ENCODE peak calls at places on chromosomes 5 and 9, in six cellular contexts. L, A, H, C, G and K are unnamed samples.
A peak's percentile ranks its signal among the peaks of the same experiment; 100 is the strongest.

GRCh38 chr5:96968074-96968473 is 32.2 kb downstream of the LNPEP start:
- DNase-seq in L (no peak), A (no peak), H (no peak), C (no peak), G (no peak), K (no peak)

GRCh38 chr5:112986224-112986623 is 9.6 kb downstream of the DCP2 start:
- DNase-seq in L (no peak), A (no peak), H (no peak), C (no peak), G (no peak), K (no peak)

GRCh38 chr5:59491944-59492343 is 401.6 kb downstream of the PDE4D start:
- DNase-seq in L (no peak), A (no peak), H (no peak), C (no peak), G (no peak), K (no peak)

GRCh38 chr5:26326153-26326759 is 712.1 kb downstream of the CDH9 start:
- DNase-seq in L (no peak), A (peak; percentile 27), H (no peak), C (no peak), G (no peak), K (no peak)

GRCh38 chr9:70130266-70130665 is 86.6 kb downstream of the MAMDC2 start:
- DNase-seq in L (no peak), A (no peak), H (no peak), C (no peak), G (no peak), K (no peak)

GRCh38 chr5:130805601-130806000 is 359.5 kb downstream of the HINT1 start:
- DNase-seq in L (no peak), A (no peak), H (no peak), C (no peak), G (no peak), K (no peak)

GRCh38 chr5:33816791-33817190 is 75.0 kb downstream of the ADAMTS12 start:
- DNase-seq in L (no peak), A (no peak), H (no peak), C (no peak), G (no peak), K (no peak)

GRCh38 chr5:127619908-127620479 is 28.9 kb upstream of the CTXN3 start:
- DNase-seq in L (no peak), A (no peak), H (no peak), C (no peak), G (no peak), K (no peak)

GRCh38 chr5:181205735-181206401 is 872 bp upstream of the TRIM7 start:
- DNase-seq in L (no peak), A (no peak), H (peak; percentile 32), C (no peak), G (no peak), K (no peak)

GRCh38 chr9:136409557-136410455 is 608 bp downstream of the ENTR1 start:
- DNase-seq in L (no peak), A (peak; percentile 70), H (peak; percentile 31), C (no peak), G (no peak), K (no peak)

GRCh38 chr9:20408513-20408912 is 213.8 kb downstream of the MLLT3 start:
- DNase-seq in L (no peak), A (no peak), H (no peak), C (no peak), G (no peak), K (no peak)

GRCh38 chr5:128036961-128037360 is 46.6 kb upstream of the SLC12A2 start:
- DNase-seq in L (no peak), A (no peak), H (no peak), C (no peak), G (no peak), K (no peak)

GRCh38 chr9:92680166-92681119 is 10.5 kb upstream of the IPPK start:
- DNase-seq in L (no peak), A (no peak), H (no peak), C (no peak), G (no peak), K (no peak)

GRCh38 chr5:65451436-65451835 is 30.3 kb downstream of the ADAMTS6 start:
- DNase-seq in L (peak; percentile 5), A (no peak), H (no peak), C (no peak), G (no peak), K (no peak)

GRCh38 chr5:129973716-129974426 is 69.6 kb downstream of the CHSY3 start:
- DNase-seq in L (no peak), A (no peak), H (no peak), C (no peak), G (no peak), K (no peak)

GRCh38 chr9:22154064-22154463 is 145.0 kb upstream of the CDKN2B start:
- DNase-seq in L (no peak), A (no peak), H (no peak), C (no peak), G (no peak), K (no peak)

GRCh38 chr5:13108281-13108680 is 836.2 kb downstream of the DNAH5 start:
- DNase-seq in L (no peak), A (no peak), H (no peak), C (no peak), G (no peak), K (no peak)

GRCh38 chr5:124949862-124950261 is 203.4 kb upstream of the ZNF608 start:
- DNase-seq in L (no peak), A (no peak), H (no peak), C (no peak), G (no peak), K (peak; percentile 11)

GRCh38 chr9:129900263-129901041 is 65.2 kb downstream of the USP20 start:
- DNase-seq in L (no peak), A (no peak), H (no peak), C (no peak), G (no peak), K (no peak)

GRCh38 chr5:179278119-179278518 is 67.1 kb downstream of the ADAMTS2 start:
- DNase-seq in L (no peak), A (no peak), H (no peak), C (no peak), G (no peak), K (no peak)

GRCh38 chr9:106916491-106917235 is 53.7 kb downstream of the ZNF462 start:
- DNase-seq in L (peak; percentile 53), A (no peak), H (no peak), C (no peak), G (peak; percentile 40), K (no peak)

GRCh38 chr5:14742427-14743010 is 78.0 kb downstream of the OTULIN start:
- DNase-seq in L (no peak), A (no peak), H (no peak), C (no peak), G (no peak), K (no peak)

GRCh38 chr5:74177995-74178394 is 462.5 kb downstream of the ENC1 start:
- DNase-seq in L (no peak), A (no peak), H (no peak), C (no peak), G (no peak), K (no peak)

GRCh38 chr9:1490341-1491115 is 440.4 kb downstream of the DMRT2 start:
- DNase-seq in L (no peak), A (no peak), H (no peak), C (no peak), G (no peak), K (no peak)

GRCh38 chr9:98380065-98380681 is 124.7 kb upstream of the TBC1D2 start:
- DNase-seq in L (no peak), A (no peak), H (no peak), C (peak; percentile 25), G (no peak), K (no peak)

GRCh38 chr9:69718218-69718617 is 41.6 kb downstream of the PTAR1 start:
- DNase-seq in L (no peak), A (no peak), H (no peak), C (no peak), G (no peak), K (no peak)

GRCh38 chr5:154642499-154643245 is 112.5 kb upstream of the LARP1 start:
- DNase-seq in L (no peak), A (no peak), H (no peak), C (no peak), G (no peak), K (no peak)

GRCh38 chr9:111831371-111832108 is 36.8 kb upstream of the SHOC1 start:
- DNase-seq in L (no peak), A (no peak), H (no peak), C (no peak), G (no peak), K (no peak)

GRCh38 chr5:80219381-80219780 is 36.5 kb downstream of the SERINC5 start:
- DNase-seq in L (peak; percentile 14), A (no peak), H (no peak), C (no peak), G (no peak), K (no peak)

GRCh38 chr9:95157491-95158151 is 159.9 kb downstream of the FANCC start:
- DNase-seq in L (peak; percentile 74), A (no peak), H (no peak), C (no peak), G (peak; percentile 56), K (no peak)

GRCh38 chr5:119289413-119289812 is 66.4 kb upstream of the TNFAIP8 start:
- DNase-seq in L (no peak), A (no peak), H (no peak), C (no peak), G (no peak), K (no peak)
- H3K4me1 ChIP-seq in L (peaks cover 93% of the 10 kb centered on the region), A (peaks cover 43% of the 10 kb centered on the region), H (peaks cover 82% of the 10 kb centered on the region), C (peaks cover 5% of the 10 kb centered on the region), G (peaks cover 5% of the 10 kb centered on the region), K (peaks cover 47% of the 10 kb centered on the region)

DNA sequence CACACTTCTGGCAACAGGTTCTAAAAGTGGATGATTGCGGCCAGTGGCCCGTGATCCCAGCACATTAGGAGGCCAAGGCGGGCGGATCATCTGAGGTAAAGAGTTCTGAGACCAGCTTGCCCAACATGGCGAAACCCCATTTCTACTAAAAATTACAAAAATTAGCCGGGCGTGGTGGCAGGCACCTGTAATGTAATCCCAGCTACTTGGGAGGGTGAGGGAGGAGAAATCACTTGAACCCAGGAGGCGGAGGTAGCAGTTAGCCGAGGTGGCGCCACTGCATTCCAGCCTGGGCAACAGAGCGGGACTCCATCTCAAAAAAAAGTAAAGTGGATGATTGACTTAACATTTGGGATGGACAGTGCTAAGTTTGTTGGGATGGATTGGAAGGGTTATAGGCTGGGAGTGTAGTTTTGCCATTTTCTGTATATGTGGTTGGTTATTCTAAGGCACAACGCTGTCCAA is 3.4 kb downstream of the MATR3 start:
- DNase-seq in L (no peak), A (no peak), H (no peak), C (no peak), G (no peak), K (no peak)
- H3K4me1 ChIP-seq in L (peaks cover 76% of the 10 kb centered on the region), A (peaks cover 71% of the 10 kb centered on the region), H (peaks cover 66% of the 10 kb centered on the region), C (no peaks in the 10 kb centered on the region), G (peaks cover 35% of the 10 kb centered on the region), K (peaks cover 66% of the 10 kb centered on the region)

GRCh38 chr5:157823655-157824054 is 35.3 kb downstream of the CLINT1 start:
- DNase-seq in L (no peak), A (no peak), H (no peak), C (no peak), G (no peak), K (no peak)
- H3K4me1 ChIP-seq in L (peaks cover 79% of the 10 kb centered on the region), A (peaks cover 75% of the 10 kb centered on the region), H (peaks cover 7% of the 10 kb centered on the region), C (peaks cover 2% of the 10 kb centered on the region), G (peaks cover 12% of the 10 kb centered on the region), K (peaks cover 79% of the 10 kb centered on the region)

GRCh38 chr9:76583256-76583655 is 124.3 kb downstream of the GCNT1 start:
- DNase-seq in L (no peak), A (no peak), H (no peak), C (no peak), G (no peak), K (no peak)
- H3K4me1 ChIP-seq in L (peaks cover 40% of the 10 kb centered on the region), A (no peaks in the 10 kb centered on the region), H (no peaks in the 10 kb centered on the region), C (no peaks in the 10 kb centered on the region), G (no peaks in the 10 kb centered on the region), K (no peaks in the 10 kb centered on the region)

GRCh38 chr9:87594662-87595061 is 97.0 kb downstream of the DAPK1 start:
- DNase-seq in L (no peak), A (no peak), H (no peak), C (no peak), G (no peak), K (no peak)
- H3K4me1 ChIP-seq in L (peaks cover 62% of the 10 kb centered on the region), A (peaks cover 35% of the 10 kb centered on the region), H (no peaks in the 10 kb centered on the region), C (peaks cover 10% of the 10 kb centered on the region), G (no peaks in the 10 kb centered on the region), K (peaks cover 15% of the 10 kb centered on the region)